ENCODE peak calls at places on chromosomes 7 and 10, in eight cellular contexts. One of them, this sample, is unnamed.

GRCh38 chr7:30321992-30322637 is 37.7 kb downstream of the ZNRF2 start:
- DNase-seq in heart right ventricle: no peak
- DNase-seq in DMS53: no peak
- DNase-seq in T-cell: no peak
- DNase-seq in posterior cingulate gyrus: no peak
- DNase-seq in GM13976: peak
- DNase-seq in mesendoderm: no peak
- DNase-seq in Calu3: no peak
- DNase-seq in this sample: no peak

GRCh38 chr10:47090042-47090441 is 178.8 kb downstream of the PTPN20 start:
- DNase-seq in T-cell: no peak
- DNase-seq in mesendoderm: no peak
- DNase-seq in Calu3: no peak
- DNase-seq in GM13976: no peak
- DNase-seq in posterior cingulate gyrus: no peak
- DNase-seq in DMS53: no peak
- DNase-seq in heart right ventricle: no peak
- DNase-seq in this sample: no peak

GRCh38 chr10:131644864-131645658 is 255.7 kb upstream of the PPP2R2D start:
- DNase-seq in DMS53: no peak
- DNase-seq in GM13976: no peak
- DNase-seq in T-cell: no peak
- DNase-seq in heart right ventricle: no peak
- DNase-seq in mesendoderm: no peak
- DNase-seq in posterior cingulate gyrus: no peak
- DNase-seq in Calu3: no peak
- DNase-seq in this sample: no peak

GRCh38 chr10:4941540-4942330 is 21.5 kb upstream of the AKR1C1 start:
- DNase-seq in heart right ventricle: no peak
- DNase-seq in T-cell: no peak
- DNase-seq in DMS53: peak
- DNase-seq in mesendoderm: peak
- DNase-seq in GM13976: no peak
- DNase-seq in posterior cingulate gyrus: no peak
- DNase-seq in Calu3: no peak
- DNase-seq in this sample: no peak

GRCh38 chr10:86979296-86979818 is 11.1 kb downstream of the ADIRF start:
- DNase-seq in heart right ventricle: no peak
- DNase-seq in Calu3: no peak
- DNase-seq in mesendoderm: no peak
- DNase-seq in GM13976: no peak
- DNase-seq in posterior cingulate gyrus: no peak
- DNase-seq in T-cell: no peak
- DNase-seq in DMS53: no peak
- DNase-seq in this sample: no peak

GRCh38 chr10:68628576-68629127 is 68.5 kb downstream of the TET1 start:
- DNase-seq in heart right ventricle: no peak
- DNase-seq in T-cell: no peak
- DNase-seq in posterior cingulate gyrus: no peak
- DNase-seq in GM13976: no peak
- DNase-seq in mesendoderm: no peak
- DNase-seq in Calu3: peak
- DNase-seq in DMS53: peak
- DNase-seq in this sample: no peak

GRCh38 chr7:121901026-121901425 is 28.1 kb downstream of the PTPRZ1 start:
- DNase-seq in heart right ventricle: no peak
- DNase-seq in T-cell: no peak
- DNase-seq in DMS53: no peak
- DNase-seq in GM13976: peak
- DNase-seq in mesendoderm: no peak
- DNase-seq in posterior cingulate gyrus: no peak
- DNase-seq in Calu3: no peak
- DNase-seq in this sample: no peak

GRCh38 chr10:127860632-127861031 is 32.1 kb downstream of the CLRN3 start:
- DNase-seq in posterior cingulate gyrus: no peak
- DNase-seq in Calu3: no peak
- DNase-seq in T-cell: no peak
- DNase-seq in mesendoderm: no peak
- DNase-seq in DMS53: no peak
- DNase-seq in GM13976: no peak
- DNase-seq in heart right ventricle: no peak
- DNase-seq in this sample: no peak

GRCh38 chr10:12579954-12580858 is 230.9 kb downstream of the CAMK1D start:
- DNase-seq in mesendoderm: no peak
- DNase-seq in DMS53: peak
- DNase-seq in posterior cingulate gyrus: no peak
- DNase-seq in heart right ventricle: no peak
- DNase-seq in T-cell: no peak
- DNase-seq in GM13976: no peak
- DNase-seq in Calu3: no peak
- DNase-seq in this sample: no peak

GRCh38 chr7:13602036-13602435 is 387.4 kb downstream of the ETV1 start:
- DNase-seq in GM13976: no peak
- DNase-seq in Calu3: no peak
- DNase-seq in posterior cingulate gyrus: no peak
- DNase-seq in T-cell: no peak
- DNase-seq in mesendoderm: no peak
- DNase-seq in DMS53: no peak
- DNase-seq in heart right ventricle: no peak
- DNase-seq in this sample: no peak

GRCh38 chr10:103770139-103770538 is 85.2 kb downstream of the SH3PXD2A start:
- DNase-seq in mesendoderm: no peak
- DNase-seq in Calu3: no peak
- DNase-seq in T-cell: no peak
- DNase-seq in GM13976: no peak
- DNase-seq in posterior cingulate gyrus: no peak
- DNase-seq in DMS53: no peak
- DNase-seq in heart right ventricle: no peak
- DNase-seq in this sample: no peak

GRCh38 chr10:31602541-31603244 is 283.7 kb downstream of the ZEB1 start:
- DNase-seq in GM13976: no peak
- DNase-seq in T-cell: no peak
- DNase-seq in posterior cingulate gyrus: peak
- DNase-seq in mesendoderm: peak
- DNase-seq in DMS53: peak
- DNase-seq in Calu3: no peak
- DNase-seq in heart right ventricle: peak
- DNase-seq in this sample: no peak

GRCh38 chr10:114642729-114643128 is 15.3 kb downstream of the ABLIM1 start:
- DNase-seq in Calu3: no peak
- DNase-seq in posterior cingulate gyrus: no peak
- DNase-seq in heart right ventricle: no peak
- DNase-seq in mesendoderm: no peak
- DNase-seq in GM13976: no peak
- DNase-seq in T-cell: no peak
- DNase-seq in DMS53: no peak
- DNase-seq in this sample: no peak

GRCh38 chr10:33240931-33241330 is 93.5 kb downstream of the NRP1 start:
- DNase-seq in T-cell: no peak
- DNase-seq in DMS53: no peak
- DNase-seq in GM13976: no peak
- DNase-seq in posterior cingulate gyrus: no peak
- DNase-seq in heart right ventricle: no peak
- DNase-seq in mesendoderm: no peak
- DNase-seq in Calu3: no peak
- DNase-seq in this sample: no peak

GRCh38 chr7:55054252-55054651 is 35.4 kb downstream of the EGFR start:
- DNase-seq in heart right ventricle: no peak
- DNase-seq in DMS53: no peak
- DNase-seq in posterior cingulate gyrus: no peak
- DNase-seq in GM13976: no peak
- DNase-seq in mesendoderm: no peak
- DNase-seq in T-cell: no peak
- DNase-seq in Calu3: no peak
- DNase-seq in this sample: no peak

GRCh38 chr10:128784444-128784843 is 658.2 kb upstream of the MKI67 start:
- DNase-seq in mesendoderm: no peak
- DNase-seq in T-cell: no peak
- DNase-seq in posterior cingulate gyrus: no peak
- DNase-seq in DMS53: no peak
- DNase-seq in GM13976: no peak
- DNase-seq in Calu3: no peak
- DNase-seq in heart right ventricle: no peak
- DNase-seq in this sample: no peak

GRCh38 chr10:5582736-5583135 is 58.0 kb downstream of the CALML3 start:
- DNase-seq in Calu3: no peak
- DNase-seq in GM13976: no peak
- DNase-seq in DMS53: peak
- DNase-seq in mesendoderm: peak
- DNase-seq in heart right ventricle: no peak
- DNase-seq in T-cell: no peak
- DNase-seq in posterior cingulate gyrus: no peak
- DNase-seq in this sample: no peak